ENCODE peak calls at places on chromosome 6, in seven cellular contexts. One of them, this sample, is unnamed.

GRCh38 chr6:3405679-3406078 is 51.2 kb downstream of the SLC22A23 start:
- DNase-seq in GM23338: no peak
- DNase-seq in breast epithelium: no peak
- DNase-seq in prostate gland: no peak
- DNase-seq in H1: no peak
- DNase-seq in K562: no peak
- DNase-seq in Panc1: no peak
- DNase-seq in this sample: peak

GRCh38 chr6:147081210-147081609 is 123.0 kb upstream of the STXBP5 start:
- DNase-seq in GM23338: no peak
- DNase-seq in K562: no peak
- DNase-seq in prostate gland: no peak
- DNase-seq in H1: no peak
- DNase-seq in Panc1: no peak
- DNase-seq in breast epithelium: no peak
- DNase-seq in this sample: no peak

GRCh38 chr6:121485359-121485809 is 49.9 kb downstream of the GJA1 start:
- DNase-seq in Panc1: no peak
- DNase-seq in breast epithelium: no peak
- DNase-seq in K562: no peak
- DNase-seq in GM23338: peak
- DNase-seq in prostate gland: no peak
- DNase-seq in H1: no peak
- DNase-seq in this sample: no peak

GRCh38 chr6:10248378-10248843 is 166.5 kb downstream of the TFAP2A start:
- DNase-seq in breast epithelium: no peak
- DNase-seq in Panc1: no peak
- DNase-seq in prostate gland: no peak
- DNase-seq in K562: no peak
- DNase-seq in H1: no peak
- DNase-seq in GM23338: peak
- DNase-seq in this sample: no peak

GRCh38 chr6:73929421-73929820 is 233.4 kb downstream of the CD109 start:
- DNase-seq in Panc1: no peak
- DNase-seq in GM23338: no peak
- DNase-seq in prostate gland: no peak
- DNase-seq in K562: no peak
- DNase-seq in H1: no peak
- DNase-seq in breast epithelium: no peak
- DNase-seq in this sample: no peak

GRCh38 chr6:112560651-112561050 is 213.5 kb downstream of the RFPL4B start:
- DNase-seq in K562: no peak
- DNase-seq in breast epithelium: no peak
- DNase-seq in GM23338: peak
- DNase-seq in H1: no peak
- DNase-seq in prostate gland: no peak
- DNase-seq in Panc1: no peak
- DNase-seq in this sample: no peak

GRCh38 chr6:12296255-12296573 is 6.1 kb downstream of the EDN1 start:
- DNase-seq in breast epithelium: no peak
- DNase-seq in Panc1: no peak
- DNase-seq in H1: no peak
- DNase-seq in K562: no peak
- DNase-seq in GM23338: no peak
- DNase-seq in prostate gland: no peak
- DNase-seq in this sample: no peak

GRCh38 chr6:138440758-138441362 is 36.8 kb downstream of the HEBP2 start:
- DNase-seq in K562: no peak
- DNase-seq in prostate gland: no peak
- DNase-seq in breast epithelium: no peak
- DNase-seq in GM23338: no peak
- DNase-seq in Panc1: no peak
- DNase-seq in H1: no peak
- DNase-seq in this sample: no peak

GRCh38 chr6:166556871-166557322 is 29.6 kb downstream of the RAMACL start:
- DNase-seq in GM23338: peak
- DNase-seq in Panc1: peak
- DNase-seq in prostate gland: peak
- DNase-seq in breast epithelium: peak
- DNase-seq in K562: no peak
- DNase-seq in H1: no peak
- DNase-seq in this sample: peak

GRCh38 chr6:30806581-30807183 is 62.3 kb upstream of the IER3 start:
- DNase-seq in breast epithelium: no peak
- DNase-seq in H1: no peak
- DNase-seq in prostate gland: no peak
- DNase-seq in Panc1: no peak
- DNase-seq in GM23338: no peak
- DNase-seq in K562: no peak
- DNase-seq in this sample: no peak

GRCh38 chr6:72464791-72465691 is 156.8 kb upstream of the KCNQ5 start:
- DNase-seq in GM23338: no peak
- DNase-seq in Panc1: peak
- DNase-seq in breast epithelium: no peak
- DNase-seq in prostate gland: no peak
- DNase-seq in H1: no peak
- DNase-seq in K562: peak
- DNase-seq in this sample: no peak

GRCh38 chr6:76719449-76719848 is 647.0 kb upstream of the IMPG1 start:
- DNase-seq in Panc1: no peak
- DNase-seq in K562: no peak
- DNase-seq in H1: no peak
- DNase-seq in prostate gland: no peak
- DNase-seq in GM23338: no peak
- DNase-seq in breast epithelium: no peak
- DNase-seq in this sample: no peak

GRCh38 chr6:170005680-170006470 is 254.5 kb downstream of the ERMARD start:
- DNase-seq in H1: no peak
- DNase-seq in GM23338: no peak
- DNase-seq in K562: no peak
- DNase-seq in prostate gland: no peak
- DNase-seq in breast epithelium: no peak
- DNase-seq in Panc1: no peak
- DNase-seq in this sample: peak

GRCh38 chr6:27592481-27593199 is 119.7 kb upstream of the ZNF184 start:
- DNase-seq in GM23338: peak
- DNase-seq in Panc1: peak
- DNase-seq in K562: peak
- DNase-seq in H1: no peak
- DNase-seq in breast epithelium: no peak
- DNase-seq in prostate gland: no peak
- DNase-seq in this sample: no peak

GRCh38 chr6:118318648-118319047 is 229.4 kb upstream of the PLN start:
- DNase-seq in K562: no peak
- DNase-seq in H1: no peak
- DNase-seq in breast epithelium: no peak
- DNase-seq in prostate gland: no peak
- DNase-seq in Panc1: no peak
- DNase-seq in GM23338: no peak
- DNase-seq in this sample: no peak

GRCh38 chr6:56922645-56923044 is 32.3 kb upstream of the BEND6 start:
- DNase-seq in H1: no peak
- DNase-seq in prostate gland: no peak
- DNase-seq in breast epithelium: no peak
- DNase-seq in GM23338: no peak
- DNase-seq in K562: no peak
- DNase-seq in Panc1: no peak
- DNase-seq in this sample: no peak

GRCh38 chr6:151442359-151442758 is 9.6 kb downstream of the RMND1 start:
- DNase-seq in prostate gland: no peak
- DNase-seq in H1: no peak
- DNase-seq in breast epithelium: no peak
- DNase-seq in GM23338: no peak
- DNase-seq in Panc1: no peak
- DNase-seq in K562: no peak
- DNase-seq in this sample: no peak

GRCh38 chr6:151441390-151442166 is 10.3 kb downstream of the RMND1 start:
- DNase-seq in breast epithelium: no peak
- DNase-seq in K562: no peak
- DNase-seq in GM23338: no peak
- DNase-seq in prostate gland: no peak
- DNase-seq in Panc1: no peak
- DNase-seq in H1: no peak
- DNase-seq in this sample: no peak

GRCh38 chr6:151443449-151443848 is 8.5 kb downstream of the RMND1 start:
- DNase-seq in K562: no peak
- DNase-seq in Panc1: no peak
- DNase-seq in prostate gland: no peak
- DNase-seq in breast epithelium: no peak
- DNase-seq in H1: no peak
- DNase-seq in GM23338: no peak
- DNase-seq in this sample: no peak

GRCh38 chr6:151440498-151440897 is 11.4 kb downstream of the RMND1 start:
- DNase-seq in breast epithelium: no peak
- DNase-seq in prostate gland: no peak
- DNase-seq in K562: no peak
- DNase-seq in H1: no peak
- DNase-seq in GM23338: no peak
- DNase-seq in Panc1: no peak
- DNase-seq in this sample: no peak

GRCh38 chr6:151440930-151441329 is 11.0 kb downstream of the RMND1 start:
- DNase-seq in K562: no peak
- DNase-seq in GM23338: no peak
- DNase-seq in breast epithelium: no peak
- DNase-seq in Panc1: no peak
- DNase-seq in prostate gland: no peak
- DNase-seq in H1: no peak
- DNase-seq in this sample: no peak
- H3K27ac ChIP-seq in K562: no peak
- H3K27ac ChIP-seq in GM23338: no peak
- H3K27ac ChIP-seq in breast epithelium: no peak
- H3K27ac ChIP-seq in Panc1: no peak
- H3K27ac ChIP-seq in prostate gland: no peak
- H3K27ac ChIP-seq in H1: no peak
- H3K27ac ChIP-seq in this sample: no peak

GRCh38 chr6:17908831-17909230 is 78.6 kb downstream of the KIF13A start:
- DNase-seq in prostate gland: no peak
- DNase-seq in breast epithelium: no peak
- DNase-seq in K562: no peak
- DNase-seq in H1: no peak
- DNase-seq in GM23338: no peak
- DNase-seq in Panc1: no peak
- DNase-seq in this sample: no peak

GRCh38 chr6:17905611-17906592 is 81.5 kb downstream of the KIF13A start:
- DNase-seq in prostate gland: no peak
- DNase-seq in H1: no peak
- DNase-seq in Panc1: no peak
- DNase-seq in GM23338: no peak
- DNase-seq in breast epithelium: no peak
- DNase-seq in K562: no peak
- DNase-seq in this sample: no peak

GRCh38 chr6:17904491-17905120 is 82.8 kb downstream of the KIF13A start:
- DNase-seq in H1: no peak
- DNase-seq in GM23338: no peak
- DNase-seq in K562: no peak
- DNase-seq in breast epithelium: no peak
- DNase-seq in prostate gland: no peak
- DNase-seq in Panc1: no peak
- DNase-seq in this sample: no peak

GRCh38 chr6:17910178-17910577 is 77.3 kb downstream of the KIF13A start:
- DNase-seq in K562: no peak
- DNase-seq in prostate gland: no peak
- DNase-seq in GM23338: no peak
- DNase-seq in Panc1: no peak
- DNase-seq in H1: no peak
- DNase-seq in breast epithelium: no peak
- DNase-seq in this sample: no peak

GRCh38 chr6:17907467-17908229 is 79.8 kb downstream of the KIF13A start:
- DNase-seq in Panc1: peak
- DNase-seq in GM23338: no peak
- DNase-seq in K562: peak
- DNase-seq in H1: no peak
- DNase-seq in breast epithelium: no peak
- DNase-seq in prostate gland: peak
- DNase-seq in this sample: peak
- TF ChIP-seq POLR2AphosphoS5 in Panc1: no peak
- TF ChIP-seq POLR2AphosphoS5 in GM23338: no peak
- TF ChIP-seq POLR2AphosphoS5 in K562: peak
- TF ChIP-seq POLR2AphosphoS5 in H1: no peak
- TF ChIP-seq POLR2AphosphoS5 in breast epithelium: peak
- TF ChIP-seq POLR2AphosphoS5 in prostate gland: peak
- TF ChIP-seq POLR2AphosphoS5 in this sample: peak

DNA sequence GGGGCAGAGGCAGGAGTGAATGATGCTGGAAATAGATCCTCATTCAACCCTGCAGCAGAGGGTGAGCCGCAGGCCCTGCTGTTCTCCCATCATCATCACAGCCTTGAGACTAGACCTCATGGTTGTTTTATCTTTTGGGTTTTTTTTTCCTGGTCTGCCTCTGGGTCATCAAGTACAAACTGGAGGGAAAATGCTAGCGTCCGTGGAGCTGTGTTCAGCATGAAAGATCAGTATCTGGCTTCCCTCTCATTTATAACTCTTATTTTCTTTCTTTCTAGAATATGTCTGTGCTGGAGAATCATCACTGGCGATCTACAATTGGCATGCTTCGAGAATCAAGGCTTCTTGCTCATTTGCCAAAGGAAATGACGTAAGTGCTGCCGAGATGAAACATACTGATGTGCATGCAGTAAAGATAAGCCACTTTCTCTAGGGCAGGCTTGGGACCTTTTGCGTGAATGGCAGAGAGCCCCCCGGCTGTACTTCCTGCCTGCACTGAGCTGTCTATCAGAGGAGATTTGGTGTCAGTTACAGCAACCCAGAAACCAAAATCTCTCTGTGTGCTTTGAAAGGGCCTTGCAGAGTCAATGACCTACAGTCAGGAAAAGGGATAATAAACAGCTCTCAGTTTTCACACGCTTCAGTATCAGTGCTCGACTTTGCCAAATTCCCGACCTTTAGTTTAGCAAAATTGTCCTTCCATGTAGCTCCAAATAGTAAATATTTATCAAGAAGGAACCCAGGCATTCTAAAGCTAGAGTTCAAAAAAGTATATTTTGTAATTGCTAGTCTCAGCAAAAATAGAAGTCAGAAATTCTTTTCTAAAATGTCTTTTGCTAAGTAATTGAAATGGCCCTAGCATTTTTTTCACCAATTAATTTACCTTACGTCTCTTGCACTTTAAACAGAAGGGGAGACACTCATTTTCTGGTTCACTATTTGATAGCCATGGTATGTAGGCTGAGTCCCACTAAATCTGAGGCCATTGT is 76.3 kb downstream of the MTFR2 start:
- DNase-seq in H1: no peak
- DNase-seq in GM23338: no peak
- DNase-seq in Panc1: no peak
- DNase-seq in prostate gland: no peak
- DNase-seq in breast epithelium: no peak
- DNase-seq in K562: no peak
- DNase-seq in this sample: no peak
- H3K27ac ChIP-seq in H1: no peak
- H3K27ac ChIP-seq in GM23338: no peak
- H3K27ac ChIP-seq in Panc1: no peak
- H3K27ac ChIP-seq in prostate gland: no peak
- H3K27ac ChIP-seq in breast epithelium: no peak
- H3K27ac ChIP-seq in K562: no peak
- H3K27ac ChIP-seq in this sample: no peak

DNA sequence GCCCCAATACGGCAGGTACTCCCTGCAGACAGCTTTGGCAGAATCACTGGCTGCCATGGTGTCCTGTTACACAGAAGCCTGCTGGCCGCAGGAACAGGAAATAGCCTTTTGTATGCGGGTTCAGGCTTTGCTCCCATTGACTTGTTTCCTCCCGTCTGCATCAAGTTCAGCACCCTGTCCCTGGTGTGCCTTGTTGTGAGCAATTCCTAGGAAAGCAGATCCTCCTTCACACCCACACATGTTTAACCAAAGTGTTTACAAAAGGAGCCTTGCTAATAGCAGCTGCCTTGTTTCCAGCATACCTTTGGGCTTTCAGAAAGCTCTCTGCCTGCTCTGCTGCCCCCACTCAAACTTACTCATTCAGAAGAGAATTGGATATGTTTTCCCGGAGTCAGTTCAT is 127.2 kb upstream of the SUPT3H start:
- DNase-seq in GM23338: peak
- DNase-seq in breast epithelium: no peak
- DNase-seq in K562: no peak
- DNase-seq in prostate gland: peak
- DNase-seq in Panc1: no peak
- DNase-seq in H1: no peak
- DNase-seq in this sample: no peak
- TF ChIP-seq POLR2AphosphoS5 in GM23338: peak
- TF ChIP-seq POLR2AphosphoS5 in breast epithelium: no peak
- TF ChIP-seq POLR2AphosphoS5 in K562: no peak
- TF ChIP-seq POLR2AphosphoS5 in prostate gland: peak
- TF ChIP-seq POLR2AphosphoS5 in Panc1: no peak
- TF ChIP-seq POLR2AphosphoS5 in H1: no peak
- TF ChIP-seq POLR2AphosphoS5 in this sample: no peak